ENCODE peak calls at places on chromosomes 11 and 22, in four cellular contexts. I, X, E and M are unnamed samples. For H3K4me1, the result is how much of the 10 kb centered on the place peaks cover.

GRCh38 chr11:83087035-83087434 is 15.3 kb upstream of the RAB30 start:
- DNase-seq in I (no peak), X (no peak), E (no peak), M (peak)

GRCh38 chr22:46074771-46075551 is 75.4 kb upstream of the PPARA start:
- DNase-seq in I (no peak), X (no peak), E (no peak), M (no peak)

GRCh38 chr11:96905084-96905641 is 515.4 kb downstream of the JRKL start:
- DNase-seq in I (no peak), X (no peak), E (no peak), M (no peak)

GRCh38 chr22:46021577-46021976 is 44.6 kb upstream of the WNT7B start:
- DNase-seq in I (no peak), X (no peak), E (no peak), M (no peak)

GRCh38 chr11:45771194-45771941 is 33.6 kb upstream of the SLC35C1 start:
- DNase-seq in I (peak), X (peak), E (peak), M (peak)

GRCh38 chr22:44702479-44703219 is 645 bp downstream of the PRR5 start:
- DNase-seq in I (peak), X (peak), E (peak), M (peak)

GRCh38 chr11:9206496-9206895 is 58.7 kb downstream of the DENND5A start:
- DNase-seq in I (no peak), X (peak), E (no peak), M (peak)

GRCh38 chr11:46112961-46113617 is 8.2 kb downstream of the PHF21A start:
- DNase-seq in I (no peak), X (peak), E (peak), M (peak)

GRCh38 chr11:2306971-2307732 is 5.3 kb downstream of the TSPAN32 start:
- DNase-seq in I (peak), X (peak), E (no peak), M (no peak)

GRCh38 chr11:100863080-100863581 is 176.0 kb downstream of the ARHGAP42 start:
- DNase-seq in I (no peak), X (peak), E (peak), M (no peak)

GRCh38 chr22:40199852-40200251 is 22.1 kb downstream of the TNRC6B start:
- DNase-seq in I (no peak), X (no peak), E (no peak), M (no peak)

GRCh38 chr22:28750471-28750881 is 8.6 kb downstream of the HSCB start:
- DNase-seq in I (no peak), X (peak), E (no peak), M (no peak)

GRCh38 chr11:114060402-114061052 is 1.0 kb downstream of the ZBTB16 start:
- DNase-seq in I (peak), X (no peak), E (peak), M (no peak)

GRCh38 chr22:22691716-22692701 is 47.6 kb downstream of the GGTLC2 start:
- DNase-seq in I (no peak), X (no peak), E (no peak), M (peak)

GRCh38 chr11:26849009-26849408 is 127.1 kb upstream of the SLC5A12 start:
- DNase-seq in I (no peak), X (no peak), E (no peak), M (no peak)

GRCh38 chr11:8018742-8019631 is 31.9 kb downstream of the EIF3F start:
- DNase-seq in I (peak), X (peak), E (peak), M (peak)

GRCh38 chr11:67638535-67639437 is 777 bp downstream of the TBX10 start:
- DNase-seq in I (peak), X (no peak), E (no peak), M (no peak)

GRCh38 chr11:72119188-72119587 is 6.7 kb upstream of the ANAPC15 start:
- DNase-seq in I (no peak), X (no peak), E (no peak), M (no peak)

GRCh38 chr22:44638966-44639739 is 62.9 kb upstream of the PRR5 start:
- DNase-seq in I (no peak), X (no peak), E (no peak), M (no peak)

GRCh38 chr11:18322818-18323570 is 627 bp downstream of the GTF2H1 start:
- DNase-seq in I (no peak), X (no peak), E (no peak), M (no peak)

GRCh38 chr11:10303558-10304363 is 1.1 kb upstream of the ADM start:
- DNase-seq in I (peak), X (peak), E (no peak), M (peak)

GRCh38 chr11:75079546-75079945 is 17.1 kb downstream of the OR2AT4 start:
- DNase-seq in I (no peak), X (no peak), E (no peak), M (no peak)

DNA sequence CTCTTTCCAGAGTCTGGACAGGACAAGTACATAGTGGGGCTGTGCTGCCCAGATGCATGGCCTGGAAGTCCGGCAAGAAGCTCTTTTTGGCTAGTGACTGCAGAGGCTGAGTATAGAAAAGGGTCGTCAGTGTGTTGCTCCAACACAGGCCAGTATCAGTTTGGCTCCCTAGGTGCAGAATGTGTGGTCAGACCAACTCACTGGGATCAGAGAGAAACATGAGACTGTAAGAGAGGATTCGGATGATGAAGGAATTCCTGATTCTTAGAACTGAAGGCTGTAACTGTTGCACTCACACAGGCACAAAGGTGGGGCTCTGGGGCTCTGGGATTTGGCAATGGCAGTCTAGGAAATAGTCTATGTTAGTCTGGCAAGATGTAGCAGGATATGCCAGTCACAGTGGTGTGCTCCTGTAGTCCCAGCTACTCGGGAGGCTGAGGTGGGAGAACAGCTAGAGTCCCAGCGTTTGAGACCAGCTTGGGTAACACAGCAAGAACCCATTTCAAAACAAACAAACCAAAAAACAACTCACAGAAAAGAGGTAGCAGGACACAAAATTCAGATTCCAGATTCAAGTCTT is 11.1 kb upstream of the UPB1 start:
- DNase-seq in I (no peak), X (peak), E (no peak), M (no peak)
- H3K4me1 ChIP-seq in I (under half), X (under half), E (under half), M (under half)

GRCh38 chr22:37308385-37309200 is 26.3 kb downstream of the CYTH4 start:
- DNase-seq in I (no peak), X (no peak), E (no peak), M (no peak)
- H3K4me2 ChIP-seq in I (no peak), X (no peak), E (no peak), M (no peak)

DNA sequence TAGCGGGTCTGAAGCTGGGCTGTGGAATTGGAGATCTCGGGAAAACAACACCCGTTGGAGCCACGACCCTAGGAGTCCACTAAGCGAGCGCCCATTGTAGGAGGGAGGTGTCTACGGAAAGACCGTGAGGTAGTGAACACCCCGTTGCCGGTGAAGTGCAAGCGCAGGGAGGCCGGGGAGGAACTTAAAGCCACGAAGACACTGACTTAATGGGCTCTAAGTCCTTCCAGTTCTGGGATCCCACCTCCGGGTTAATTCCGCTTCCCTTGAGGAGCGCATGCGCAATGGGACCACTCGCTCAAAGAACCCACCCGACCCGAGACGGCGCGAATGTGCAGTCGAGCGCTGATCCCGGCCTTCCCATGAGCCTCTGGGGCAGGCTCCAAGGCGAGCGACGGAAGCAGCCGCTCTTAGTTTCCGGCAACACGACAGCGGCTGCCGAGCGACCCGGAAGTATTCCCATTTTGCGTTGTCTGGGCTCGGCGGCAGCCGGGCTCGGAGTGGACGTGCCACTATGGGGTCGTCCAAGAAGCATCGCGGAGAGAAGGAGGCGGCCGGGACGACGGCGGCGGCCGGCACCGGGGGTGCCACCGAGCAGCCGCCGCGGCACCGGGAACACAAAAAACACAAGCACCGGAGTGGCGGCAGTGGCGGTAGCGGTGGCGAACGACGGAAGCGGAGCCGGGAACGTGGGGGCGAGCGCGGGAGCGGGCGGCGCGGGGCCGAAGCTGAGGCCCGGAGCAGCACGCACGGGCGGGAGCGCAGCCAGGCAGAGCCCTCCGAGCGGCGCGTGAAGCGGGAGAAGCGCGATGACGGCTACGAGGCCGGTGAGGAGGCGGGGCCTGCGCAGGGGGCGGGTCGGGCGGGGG is at the start of gene SART1:
- DNase-seq in I (peak), X (peak), E (peak), M (peak)
- H2BK5ac ChIP-seq in I (no peak), X (peak), E (peak), M (peak)

GRCh38 chr11:125199915-125200314 is 35.4 kb downstream of the PKNOX2 start:
- DNase-seq in I (no peak), X (no peak), E (no peak), M (no peak)
- H3K4me1 ChIP-seq in I (under half), X (under half), E (under half), M (under half)

GRCh38 chr11:111736191-111736590 is 30.0 kb downstream of the PPP2R1B start:
- DNase-seq in I (no peak), X (peak), E (no peak), M (peak)
- H3K4me2 ChIP-seq in I (no peak), X (peak), E (no peak), M (peak)

DNA sequence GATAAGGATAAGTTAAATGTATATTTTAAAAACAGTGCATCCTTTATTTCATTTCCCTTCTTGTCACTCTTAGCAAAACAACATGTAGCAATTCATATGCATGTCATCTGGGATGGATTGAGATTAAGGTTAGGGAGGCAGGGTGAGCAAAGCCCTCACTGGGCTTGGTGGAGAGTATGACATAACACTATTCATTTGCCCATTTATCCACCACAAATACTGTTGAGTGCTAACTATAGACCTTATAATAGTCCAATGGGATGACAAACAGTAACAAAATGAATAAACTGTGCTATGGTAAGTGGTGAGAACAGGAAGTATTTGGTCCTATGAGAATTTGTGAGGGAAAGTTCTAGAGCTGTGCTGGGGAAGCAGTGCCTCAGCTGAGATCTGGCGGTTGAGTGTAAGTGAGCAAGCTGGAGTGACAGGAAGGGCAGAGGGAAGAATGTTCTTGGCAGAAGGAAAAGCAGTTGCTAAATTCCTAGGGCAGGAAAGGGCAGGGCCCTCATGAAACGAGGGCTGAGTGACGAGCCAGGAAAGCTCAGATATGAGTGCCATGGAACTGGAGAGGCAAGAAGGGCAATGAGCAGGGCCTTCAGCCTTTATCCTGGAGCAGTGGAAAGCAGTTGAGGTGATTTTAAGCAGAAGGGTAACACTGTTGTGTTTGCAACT is 6.7 kb downstream of the HSD17B12 start:
- DNase-seq in I (no peak), X (peak), E (no peak), M (peak)
- H2BK5ac ChIP-seq in I (no peak), X (no peak), E (no peak), M (no peak)

GRCh38 chr11:6443269-6444003 is 2.6 kb upstream of the HPX start:
- DNase-seq in I (peak), X (peak), E (peak), M (peak)
- H3K4me1 ChIP-seq in I (under half), X (under half), E (under half), M (under half)